ENCODE peak calls at places on chromosomes 3 and 15, in nine cellular contexts. C is Caco-2, F is mucosa of descending colon, L is MM.1S, Q is adrenal gland, J is pancreas, N is body of pancreas, Z is BJ, R is foreskin fibroblast. W is an unnamed sample.
A peak's percentile ranks its signal among the peaks of the same experiment; 100 is the strongest.

GRCh38 chr3:127183931-127184869 is 8.7 kb upstream of the PRR23E start:
- DNase-seq in C (no peak), L (no peak), F (no peak), N (no peak), Q (no peak), Z (no peak), J (peak; percentile 33), R (no peak), W (no peak)

GRCh38 chr3:127678611-127679533 is 6.1 kb downstream of the ABTB1 start:
- DNase-seq in L (no peak), R (no peak), Z (no peak), F (peak; percentile 2), C (no peak), J (peak; percentile 36), Q (peak; percentile 15), N (peak; percentile 1), W (peak; percentile 56)

GRCh38 chr3:113228969-113229368 is 17.6 kb downstream of the BOC start:
- DNase-seq in J (no peak), Z (no peak), R (no peak), F (no peak), Q (no peak), N (no peak), L (no peak), C (no peak), W (no peak)

GRCh38 chr3:197417451-197417850 is 119.0 kb upstream of the DLG1 start:
- DNase-seq in J (no peak), Z (no peak), L (no peak), F (no peak), N (no peak), Q (no peak), R (no peak), C (no peak), W (no peak)

GRCh38 chr3:152657002-152657400 is 177.9 kb upstream of the P2RY1 start:
- DNase-seq in C (no peak), J (no peak), R (no peak), Q (no peak), Z (no peak), L (no peak), N (no peak), F (no peak), W (no peak)

GRCh38 chr3:123576119-123576518 is 8.7 kb downstream of the HACD2 start:
- DNase-seq in L (no peak), J (no peak), Q (no peak), N (no peak), C (no peak), Z (no peak), F (no peak), R (peak; percentile 49), W (no peak)

GRCh38 chr15:45393851-45394250 is 15.5 kb upstream of the GATM start:
- DNase-seq in J (no peak), F (no peak), Q (no peak), L (no peak), N (peak; percentile 61), R (no peak), Z (no peak), C (peak; percentile 48), W (no peak)

GRCh38 chr3:74067296-74067695 is 442.6 kb upstream of the PDZRN3 start:
- DNase-seq in Z (no peak), F (peak; percentile 7), N (no peak), J (no peak), Q (peak; percentile 63), L (peak; percentile 33), R (peak; percentile 29), C (peak; percentile 11), W (no peak)

GRCh38 chr3:132342183-132342582 is 25.0 kb downstream of the ACP3 start:
- DNase-seq in R (peak; percentile 32), J (no peak), C (no peak), Q (no peak), Z (no peak), N (no peak), L (no peak), F (no peak), W (no peak)

GRCh38 chr3:186640929-186641328 is 730 bp downstream of the FETUB start:
- DNase-seq in L (no peak), Z (no peak), J (no peak), R (no peak), F (no peak), C (no peak), Q (no peak), N (no peak), W (no peak)

GRCh38 chr15:34802803-34803395 is 7.5 kb upstream of the ACTC1 start:
- DNase-seq in J (no peak), R (no peak), Q (no peak), L (no peak), Z (no peak), F (no peak), C (no peak), N (no peak), W (no peak)

GRCh38 chr15:88649753-88650551 is 11.1 kb downstream of the ISG20 start:
- DNase-seq in Z (no peak), L (no peak), Q (no peak), J (no peak), C (no peak), F (peak; percentile 1), R (no peak), N (no peak), W (no peak)

GRCh38 chr3:177448987-177449975 is 252.0 kb upstream of the TBL1XR1 start:
- DNase-seq in N (no peak), Q (no peak), Z (no peak), R (no peak), J (no peak), L (no peak), F (no peak), C (no peak), W (no peak)

GRCh38 chr3:192317564-192317963 is 409.8 kb downstream of the FGF12 start:
- DNase-seq in C (no peak), Q (no peak), L (no peak), Z (no peak), F (no peak), R (no peak), N (no peak), J (no peak), W (no peak)

GRCh38 chr15:70113304-70113700 is 15.6 kb upstream of the TLE3 start:
- DNase-seq in N (peak; percentile 67), C (no peak), L (no peak), J (no peak), Q (peak; percentile 36), F (no peak), R (no peak), Z (no peak), W (peak; percentile 40)

GRCh38 chr15:91456251-91456718 is 356.2 kb downstream of the SV2B start:
- DNase-seq in F (no peak), C (no peak), Q (no peak), N (peak; percentile 70), L (no peak), R (no peak), Z (no peak), J (no peak), W (no peak)

GRCh38 chr15:85616549-85616948 is 178.2 kb downstream of the KLHL25 start:
- DNase-seq in F (no peak), R (no peak), Z (no peak), N (no peak), Q (no peak), J (no peak), L (no peak), C (no peak), W (no peak)

GRCh38 chr15:90003736-90004135 is 2.6 kb downstream of the ZNF710 start:
- DNase-seq in N (no peak), J (no peak), R (no peak), Z (no peak), F (no peak), C (no peak), Q (no peak), L (no peak), W (no peak)

DNA sequence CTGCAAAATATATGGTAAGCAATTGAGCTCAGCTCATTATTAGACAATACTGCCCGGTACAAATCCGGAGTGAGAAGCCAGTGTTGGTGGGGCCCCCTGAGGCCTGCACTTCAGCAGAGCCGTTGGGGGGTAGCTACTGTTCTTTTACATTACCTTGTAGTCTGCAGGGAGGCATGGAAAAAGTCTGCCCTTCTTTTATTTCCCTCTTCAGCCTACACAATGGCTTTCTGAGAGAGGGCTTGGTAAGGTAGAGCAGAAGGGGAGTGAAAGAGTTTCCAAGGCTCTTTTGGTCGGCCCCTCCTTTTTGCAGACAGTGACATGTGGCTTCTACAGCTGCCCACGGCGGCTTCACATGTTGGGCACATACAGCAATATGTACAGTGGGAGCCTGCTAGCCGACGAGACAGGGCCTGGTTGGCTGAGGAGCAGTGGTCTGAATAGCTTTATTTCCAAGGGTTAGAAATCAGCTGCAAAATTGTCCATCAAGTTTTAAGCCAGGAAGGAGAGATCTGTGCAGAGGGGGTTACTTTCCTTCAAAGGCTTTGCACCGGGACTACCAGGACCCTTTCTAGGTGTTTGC is 3.9 kb downstream of the INAFM2 start:
- DNase-seq in R (no peak), C (no peak), Z (no peak), L (peak; percentile 57), J (no peak), F (no peak), Q (no peak), N (no peak), W (no peak)
- H3K4me3 ChIP-seq in R (no peak overlapping the region), C (no peak overlapping the region), Z (no peak overlapping the region), L (peak overlapping the region; percentile 32), J (no peak overlapping the region), F (no peak overlapping the region), Q (no peak overlapping the region), N (no peak overlapping the region), W (no peak overlapping the region)

GRCh38 chr15:82051664-82052063 is 5.8 kb upstream of the MEX3B start:
- DNase-seq in Z (no peak), J (no peak), N (no peak), F (no peak), L (no peak), C (no peak), Q (no peak), R (no peak), W (no peak)
- TF ChIP-seq CTCF in Z (no peak), J (no peak), N (no peak), F (no peak), L (no peak), C (no peak), Q (no peak), R (no peak), W (no peak)

GRCh38 chr3:5197022-5197421 is 9.5 kb downstream of the EDEM1 start:
- DNase-seq in Q (no peak), Z (no peak), L (peak; percentile 19), R (peak; percentile 32), N (no peak), C (no peak), F (no peak), J (no peak), W (no peak)
- H3K4me3 ChIP-seq in Q (no peak overlapping the region), Z (no peak overlapping the region), L (peak overlapping the region; percentile 12), R (no peak overlapping the region), N (no peak overlapping the region), C (no peak overlapping the region), F (no peak overlapping the region), J (no peak overlapping the region), W (no peak overlapping the region)

GRCh38 chr3:180804871-180805430 is 107.5 kb upstream of the FXR1 start:
- DNase-seq in Q (no peak), N (no peak), Z (no peak), F (no peak), L (no peak), J (no peak), R (no peak), C (peak; percentile 20), W (no peak)

DNA sequence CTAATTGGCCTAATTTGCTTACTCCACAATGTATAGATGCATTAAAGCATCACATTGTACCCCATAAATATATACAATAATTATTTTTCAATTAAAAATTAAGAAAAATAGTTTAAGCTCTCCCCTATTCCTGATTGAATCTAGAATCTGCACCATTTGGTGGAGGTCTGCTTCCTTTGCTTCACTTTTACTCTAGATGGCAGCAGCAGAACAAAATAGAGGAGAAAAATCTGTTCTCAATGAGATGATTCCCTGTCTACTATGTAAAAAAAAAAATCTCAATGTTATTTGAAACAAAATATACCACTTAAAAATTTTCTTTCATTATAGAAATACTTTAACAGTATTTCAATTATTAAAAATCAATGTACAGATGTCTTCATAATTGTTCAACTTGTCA is 109.6 kb upstream of the FXR1 start:
- DNase-seq in J (no peak), C (peak; percentile 11), L (peak; percentile 71), Z (no peak), F (no peak), N (no peak), Q (no peak), R (no peak), W (no peak)
- TF ChIP-seq CTCF in J (peak; percentile 13), C (peak; percentile 54), L (peak; percentile 65), Z (peak; percentile 38), F (no peak), N (no peak), Q (peak; percentile 18), R (peak; percentile 46), W (peak; percentile 34)

W was measured in gastrocnemius medialis.